ENCODE peak calls at places on chromosomes 4 and X, in six cellular contexts. L, M, X, P, C and B are unnamed samples.

GRCh38 chr4:86977621-86978184 is 42.9 kb downstream of the AFF1 start:
- DNase-seq in L (peak), M (no peak), X (peak), P (no peak), C (no peak), B (no peak)

GRCh38 chrX:115589419-115589818 is 28.4 kb downstream of the PLS3 start:
- DNase-seq in L (no peak), M (no peak), X (no peak), P (no peak), C (no peak), B (no peak)

GRCh38 chr4:126630171-126630570 is 1002.6 kb upstream of the INTU start:
- DNase-seq in L (no peak), M (no peak), X (no peak), P (no peak), C (no peak), B (no peak)

GRCh38 chr4:72997409-72997808 is 72.1 kb downstream of the COX18 start:
- DNase-seq in L (no peak), M (no peak), X (no peak), P (no peak), C (no peak), B (no peak)

GRCh38 chrX:39857780-39858179 is 240.0 kb downstream of the BCOR start:
- DNase-seq in L (no peak), M (no peak), X (no peak), P (no peak), C (no peak), B (no peak)

GRCh38 chr4:102252171-102252570 is 93.1 kb downstream of the SLC39A8 start:
- DNase-seq in L (no peak), M (no peak), X (no peak), P (no peak), C (no peak), B (no peak)

GRCh38 chr4:146340798-146341197 is 126.5 kb downstream of the REELD1 start:
- DNase-seq in L (no peak), M (no peak), X (no peak), P (no peak), C (no peak), B (no peak)

GRCh38 chr4:149465941-149466340 is 349.7 kb downstream of the IQCM start:
- DNase-seq in L (no peak), M (peak), X (no peak), P (no peak), C (no peak), B (no peak)

GRCh38 chrX:134460861-134461218 is 875 bp downstream of the HPRT1 start:
- DNase-seq in L (no peak), M (no peak), X (no peak), P (no peak), C (no peak), B (no peak)

GRCh38 chrX:120205816-120206753 is 44.5 kb upstream of the ZBTB33 start:
- DNase-seq in L (no peak), M (no peak), X (no peak), P (no peak), C (no peak), B (no peak)

GRCh38 chr4:150826302-150826701 is 188.8 kb downstream of the LRBA start:
- DNase-seq in L (no peak), M (no peak), X (no peak), P (no peak), C (no peak), B (no peak)

GRCh38 chrX:113297456-113297855 is 456.8 kb upstream of the AMOT start:
- DNase-seq in L (no peak), M (no peak), X (no peak), P (no peak), C (no peak), B (no peak)

GRCh38 chr4:147843162-147843561 is 111.3 kb downstream of the ARHGAP10 start:
- DNase-seq in L (no peak), M (no peak), X (no peak), P (no peak), C (no peak), B (no peak)

GRCh38 chrX:110407910-110408545 is 49.4 kb downstream of the RTL9 start:
- DNase-seq in L (peak), M (no peak), X (peak), P (no peak), C (no peak), B (no peak)

GRCh38 chr4:152217896-152218295 is 318.0 kb downstream of the FBXW7 start:
- DNase-seq in L (no peak), M (no peak), X (no peak), P (no peak), C (no peak), B (no peak)

GRCh38 chrX:43557792-43558191 is 98.3 kb upstream of the MAOA start:
- DNase-seq in L (peak), M (no peak), X (peak), P (peak), C (peak), B (no peak)

GRCh38 chr4:55348436-55348835 is 2.4 kb downstream of the SRD5A3 start:
- DNase-seq in L (no peak), M (peak), X (no peak), P (no peak), C (no peak), B (no peak)

GRCh38 chr4:176002007-176002623 is 63.5 kb upstream of the WDR17 start:
- DNase-seq in L (peak), M (no peak), X (no peak), P (peak), C (no peak), B (no peak)

GRCh38 chrX:38052096-38052495 is 45.7 kb downstream of the SYTL5 start:
- DNase-seq in L (no peak), M (peak), X (no peak), P (no peak), C (no peak), B (no peak)

GRCh38 chr4:109703664-109704351 is 563 bp upstream of the CASP6 start:
- DNase-seq in L (no peak), M (no peak), X (no peak), P (no peak), C (no peak), B (no peak)

GRCh38 chr4:123116412-123116811 is 194.0 kb upstream of the NUDT6 start:
- DNase-seq in L (no peak), M (no peak), X (no peak), P (no peak), C (no peak), B (no peak)

GRCh38 chr4:10006604-10007435 is 14.5 kb downstream of the SLC2A9 start:
- DNase-seq in L (no peak), M (no peak), X (no peak), P (no peak), C (no peak), B (no peak)

GRCh38 chr4:89111833-89112563 is 665 bp downstream of the TIGD2 start:
- DNase-seq in L (no peak), M (peak), X (peak), P (no peak), C (no peak), B (no peak)

GRCh38 chr4:138112389-138112788 is 129.8 kb downstream of the SLC7A11 start:
- DNase-seq in L (no peak), M (no peak), X (no peak), P (no peak), C (no peak), B (no peak)

GRCh38 chrX:39677987-39678840 is 419.5 kb downstream of the BCOR start:
- DNase-seq in L (no peak), M (no peak), X (no peak), P (peak), C (peak), B (no peak)

GRCh38 chrX:100410901-100411801 is 1.1 kb upstream of the PCDH19 start:
- DNase-seq in L (no peak), M (no peak), X (no peak), P (no peak), C (no peak), B (no peak)

GRCh38 chrX:7146026-7146702 is 1.3 kb upstream of the STS start:
- DNase-seq in L (no peak), M (no peak), X (no peak), P (no peak), C (no peak), B (no peak)

GRCh38 chr4:160372390-160372789 is 1269.5 kb downstream of the RAPGEF2 start:
- DNase-seq in L (no peak), M (no peak), X (no peak), P (no peak), C (no peak), B (no peak)

GRCh38 chr4:140116442-140117104 is 37.4 kb downstream of the MAML3 start:
- DNase-seq in L (no peak), M (no peak), X (no peak), P (no peak), C (no peak), B (no peak)

GRCh38 chr4:113958766-113959540 is 20.5 kb downstream of the ARSJ start:
- DNase-seq in L (peak), M (peak), X (no peak), P (no peak), C (no peak), B (no peak)

GRCh38 chr4:169345207-169345788 is 74.5 kb upstream of the SH3RF1 start:
- DNase-seq in L (no peak), M (no peak), X (no peak), P (no peak), C (no peak), B (no peak)